ENCODE peak calls at places on chromosomes 6 and 20, in four cellular contexts. One of them, this sample, is unnamed.

GRCh38 chr20:48463096-48463710 is 364.6 kb downstream of the PREX1 start:
- DNase-seq in H1: no peak
- DNase-seq in H9: no peak
- DNase-seq in mesendoderm: no peak
- DNase-seq in this sample: no peak

GRCh38 chr20:1861996-1862664 is 33.1 kb upstream of the SIRPA start:
- DNase-seq in H1: no peak
- DNase-seq in H9: no peak
- DNase-seq in mesendoderm: peak
- DNase-seq in this sample: no peak

GRCh38 chr6:38034269-38034914 is 214.9 kb downstream of the ZFAND3 start:
- DNase-seq in H1: no peak
- DNase-seq in H9: no peak
- DNase-seq in mesendoderm: peak
- DNase-seq in this sample: peak

GRCh38 chr6:29746050-29746449 is 22.8 kb downstream of the HLA-F start:
- DNase-seq in H1: no peak
- DNase-seq in H9: no peak
- DNase-seq in mesendoderm: no peak
- DNase-seq in this sample: no peak

GRCh38 chr6:165599121-165599520 is 63.9 kb downstream of the PDE10A start:
- DNase-seq in H1: no peak
- DNase-seq in H9: no peak
- DNase-seq in mesendoderm: no peak
- DNase-seq in this sample: no peak

GRCh38 chr6:34657307-34657978 is 39.1 kb downstream of the ILRUN start:
- DNase-seq in H1: no peak
- DNase-seq in H9: no peak
- DNase-seq in mesendoderm: peak
- DNase-seq in this sample: peak

GRCh38 chr6:90184334-90185298 is 112.0 kb downstream of the BACH2 start:
- DNase-seq in H1: no peak
- DNase-seq in H9: no peak
- DNase-seq in mesendoderm: no peak
- DNase-seq in this sample: peak

GRCh38 chr6:35497571-35498406 is 910 bp upstream of the TEAD3 start:
- DNase-seq in H1: no peak
- DNase-seq in H9: peak
- DNase-seq in mesendoderm: peak
- DNase-seq in this sample: peak

GRCh38 chr6:26520840-26521484 is 17.2 kb upstream of the HMGN4 start:
- DNase-seq in H1: no peak
- DNase-seq in H9: peak
- DNase-seq in mesendoderm: peak
- DNase-seq in this sample: peak

GRCh38 chr6:20266851-20267608 is 54.8 kb upstream of the MBOAT1 start:
- DNase-seq in H1: no peak
- DNase-seq in H9: no peak
- DNase-seq in mesendoderm: no peak
- DNase-seq in this sample: no peak

GRCh38 chr6:11665636-11666335 is 112.8 kb downstream of the ADTRP start:
- DNase-seq in H1: no peak
- DNase-seq in H9: no peak
- DNase-seq in mesendoderm: no peak
- DNase-seq in this sample: no peak

GRCh38 chr6:157068691-157069228 is 254.6 kb downstream of the TMEM242 start:
- DNase-seq in H1: no peak
- DNase-seq in H9: no peak
- DNase-seq in mesendoderm: no peak
- DNase-seq in this sample: peak

GRCh38 chr6:132813173-132813856 is 1.1 kb upstream of the RPS12 start:
- DNase-seq in H1: no peak
- DNase-seq in H9: peak
- DNase-seq in mesendoderm: peak
- DNase-seq in this sample: no peak

GRCh38 chr20:48015136-48015925 is 230.1 kb upstream of the SULF2 start:
- DNase-seq in H1: no peak
- DNase-seq in H9: no peak
- DNase-seq in mesendoderm: no peak
- DNase-seq in this sample: peak

DNA sequence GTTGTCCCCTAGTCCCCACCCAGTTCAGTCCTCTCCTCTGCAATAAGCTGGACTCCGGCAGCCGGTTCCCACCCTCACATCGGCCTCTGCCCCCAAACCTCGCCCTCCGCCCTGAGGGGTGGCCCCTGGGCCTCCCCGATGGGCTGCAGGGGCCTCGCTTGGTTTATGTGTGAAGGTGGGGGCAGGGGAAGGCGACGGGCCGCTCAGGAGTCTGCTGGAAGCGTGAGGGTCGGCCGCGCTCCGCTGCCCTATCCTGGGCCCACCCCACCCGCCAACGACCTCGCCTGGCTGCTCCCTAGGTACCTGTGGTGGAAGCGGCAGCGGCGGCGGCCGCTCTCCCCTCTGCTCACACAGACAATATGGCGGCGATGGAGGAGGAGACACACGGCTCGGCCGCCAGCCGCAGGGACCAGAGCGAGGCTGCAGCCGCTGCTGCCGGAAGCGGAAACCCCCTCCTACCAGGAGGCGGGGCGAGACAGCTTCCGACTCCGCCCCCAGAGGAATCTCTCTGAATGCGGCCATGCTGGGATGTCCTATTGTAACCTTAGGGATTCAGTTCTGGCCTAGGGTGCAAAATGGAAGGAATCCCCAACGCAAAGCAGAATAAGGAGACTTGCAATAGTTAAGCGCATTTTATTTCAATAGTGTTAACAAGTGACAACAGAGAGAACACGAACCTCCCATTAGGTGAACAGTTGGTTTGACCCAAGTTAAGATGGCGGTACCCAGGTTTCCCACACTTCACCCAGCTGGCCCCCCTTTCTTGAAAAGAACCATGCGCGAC is at the start of gene CSNK2A1:
- DNase-seq in H1: peak
- DNase-seq in H9: peak
- DNase-seq in mesendoderm: peak
- DNase-seq in this sample: peak
- H3K56ac ChIP-seq in H1: peak
- H3K56ac ChIP-seq in H9: peak
- H3K56ac ChIP-seq in mesendoderm: peak
- H3K56ac ChIP-seq in this sample: peak

GRCh38 chr6:39495640-39496039 is 173.1 kb upstream of the KCNK16 start:
- DNase-seq in H1: no peak
- DNase-seq in H9: no peak
- DNase-seq in mesendoderm: no peak
- DNase-seq in this sample: no peak

GRCh38 chr6:39493717-39494116 is 171.2 kb upstream of the KCNK16 start:
- DNase-seq in H1: no peak
- DNase-seq in H9: no peak
- DNase-seq in mesendoderm: no peak
- DNase-seq in this sample: no peak

GRCh38 chr6:39495023-39495422 is 172.5 kb upstream of the KCNK16 start:
- DNase-seq in H1: no peak
- DNase-seq in H9: no peak
- DNase-seq in mesendoderm: no peak
- DNase-seq in this sample: no peak

GRCh38 chr6:39499053-39499452 is 176.6 kb upstream of the KCNK16 start:
- DNase-seq in H1: no peak
- DNase-seq in H9: no peak
- DNase-seq in mesendoderm: no peak
- DNase-seq in this sample: no peak

DNA sequence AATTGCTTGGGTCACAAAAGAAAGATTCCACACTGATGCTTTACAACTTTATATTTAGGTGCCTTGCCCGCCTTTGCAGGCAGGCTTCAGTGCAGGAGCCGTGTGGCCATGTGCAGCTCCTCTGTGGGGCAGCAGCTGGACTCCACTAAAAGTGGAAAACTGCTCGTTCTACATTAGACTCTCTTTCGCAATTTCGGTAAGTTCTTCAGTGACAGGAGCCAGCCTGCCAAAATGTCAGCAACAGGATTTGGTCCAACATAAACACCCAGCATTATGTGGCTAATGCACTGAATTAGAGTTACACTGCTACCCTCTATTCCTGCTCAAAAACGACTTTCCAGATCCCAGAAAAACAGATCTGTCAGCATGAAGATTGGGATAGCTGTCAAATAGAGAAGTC is 174.4 kb upstream of the KCNK16 start:
- DNase-seq in H1: no peak
- DNase-seq in H9: no peak
- DNase-seq in mesendoderm: no peak
- DNase-seq in this sample: no peak
- H3K56ac ChIP-seq in H1: no peak
- H3K56ac ChIP-seq in H9: no peak
- H3K56ac ChIP-seq in mesendoderm: no peak
- H3K56ac ChIP-seq in this sample: no peak

GRCh38 chr6:3697609-3698008 is 53.9 kb downstream of the PXDC1 start:
- DNase-seq in H1: no peak
- DNase-seq in H9: no peak
- DNase-seq in mesendoderm: no peak
- DNase-seq in this sample: peak

GRCh38 chr6:3698021-3698420 is 53.5 kb downstream of the PXDC1 start:
- DNase-seq in H1: no peak
- DNase-seq in H9: no peak
- DNase-seq in mesendoderm: no peak
- DNase-seq in this sample: peak

GRCh38 chr6:3693879-3694278 is 57.6 kb downstream of the PXDC1 start:
- DNase-seq in H1: no peak
- DNase-seq in H9: no peak
- DNase-seq in mesendoderm: no peak
- DNase-seq in this sample: no peak

GRCh38 chr6:3695065-3695830 is 56.3 kb downstream of the PXDC1 start:
- DNase-seq in H1: no peak
- DNase-seq in H9: no peak
- DNase-seq in mesendoderm: no peak
- DNase-seq in this sample: no peak

DNA sequence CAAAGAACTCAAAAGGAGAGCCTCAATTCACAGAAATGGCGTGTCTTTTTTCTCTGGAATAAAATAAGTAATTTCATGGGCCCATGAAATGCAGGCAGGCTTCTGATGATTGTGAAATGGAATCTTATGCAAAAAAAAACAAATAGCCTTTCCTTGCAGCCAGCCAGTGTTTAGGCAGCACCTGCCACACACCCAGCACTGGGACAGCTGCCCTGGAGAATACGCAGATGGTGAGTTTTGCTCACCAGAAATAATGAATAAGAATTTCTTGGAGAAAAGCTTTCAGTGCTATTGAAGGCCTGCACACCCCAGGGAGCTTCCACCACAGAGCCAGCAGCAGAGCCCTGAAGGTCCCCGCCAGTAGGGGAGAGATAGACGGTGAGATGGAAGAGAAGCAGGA is 55.0 kb downstream of the PXDC1 start:
- DNase-seq in H1: no peak
- DNase-seq in H9: no peak
- DNase-seq in mesendoderm: no peak
- DNase-seq in this sample: peak
- H3K56ac ChIP-seq in H1: no peak
- H3K56ac ChIP-seq in H9: no peak
- H3K56ac ChIP-seq in mesendoderm: no peak
- H3K56ac ChIP-seq in this sample: no peak

GRCh38 chr6:142408409-142408808 is 106.6 kb downstream of the ADGRG6 start:
- DNase-seq in H1: no peak
- DNase-seq in H9: no peak
- DNase-seq in mesendoderm: no peak
- DNase-seq in this sample: no peak
- H3K56ac ChIP-seq in H1: no peak
- H3K56ac ChIP-seq in H9: no peak
- H3K56ac ChIP-seq in mesendoderm: no peak
- H3K56ac ChIP-seq in this sample: no peak

DNA sequence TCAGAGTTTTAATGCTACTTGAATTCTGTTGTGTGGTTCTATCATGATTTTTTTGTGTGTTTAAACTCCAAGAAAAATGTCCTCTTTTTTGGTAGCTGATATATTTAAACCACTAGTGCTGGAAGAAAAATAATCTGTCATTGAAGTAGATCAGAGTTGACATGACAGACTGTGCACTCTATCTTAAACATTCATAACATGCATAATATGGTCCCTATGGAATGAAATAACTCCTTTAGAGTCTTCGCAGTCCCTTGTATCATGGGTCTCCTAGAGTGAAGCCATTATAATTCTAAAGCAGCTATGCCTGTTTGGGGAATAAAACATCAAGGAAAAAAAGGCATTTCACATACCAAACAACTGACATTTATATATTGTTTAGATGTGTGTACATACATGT is 282.7 kb upstream of the CITED2 start:
- DNase-seq in H1: no peak
- DNase-seq in H9: no peak
- DNase-seq in mesendoderm: no peak
- DNase-seq in this sample: no peak
- H3K56ac ChIP-seq in H1: no peak
- H3K56ac ChIP-seq in H9: no peak
- H3K56ac ChIP-seq in mesendoderm: no peak
- H3K56ac ChIP-seq in this sample: no peak

GRCh38 chr6:133966654-133967300 is 13.8 kb downstream of the TBPL1 start:
- DNase-seq in H1: no peak
- DNase-seq in H9: no peak
- DNase-seq in mesendoderm: no peak
- DNase-seq in this sample: no peak
- H3K56ac ChIP-seq in H1: no peak
- H3K56ac ChIP-seq in H9: no peak
- H3K56ac ChIP-seq in mesendoderm: no peak
- H3K56ac ChIP-seq in this sample: no peak